ENCODE peak calls at places on chromosome 14, in five cellular contexts. I is fibroblast of pulmonary artery, K is A549, V is cerebellar nuclear complex, U is LoVo. H is an unnamed sample.

GRCh38 chr14:100417466-100417865 is 94.3 kb downstream of the SLC25A47 start:
- DNase-seq in I (peak; percentile 91), K (peak; percentile 94), V (peak; percentile 75), U (peak; percentile 72), H (no peak)

GRCh38 chr14:60657609-60657983 is 8.3 kb upstream of the SIX1 start:
- DNase-seq in I (no peak), K (no peak), V (no peak), U (no peak), H (no peak)

GRCh38 chr14:90045608-90046007 is 16.2 kb upstream of the KCNK13 start:
- DNase-seq in I (no peak), K (no peak), V (no peak), U (no peak), H (no peak)

GRCh38 chr14:104215706-104216334 is 77.4 kb downstream of the KIF26A start:
- DNase-seq in I (no peak), K (no peak), V (no peak), U (no peak), H (no peak)

GRCh38 chr14:78848234-78848820 is 678.2 kb downstream of the NRXN3 start:
- DNase-seq in I (peak; percentile 42), K (peak; percentile 18), V (no peak), U (peak; percentile 67), H (no peak)

GRCh38 chr14:61578745-61579144 is 116.6 kb upstream of the HIF1A start:
- DNase-seq in I (no peak), K (no peak), V (no peak), U (no peak), H (no peak)

GRCh38 chr14:28494196-28494595 is 272.4 kb upstream of the FOXG1 start:
- DNase-seq in I (no peak), K (no peak), V (no peak), U (no peak), H (no peak)

GRCh38 chr14:61221906-61222305 is 59.2 kb downstream of the TMEM30B start:
- DNase-seq in I (no peak), K (no peak), V (no peak), U (no peak), H (no peak)

GRCh38 chr14:96592591-96593388 is 90.6 kb downstream of the PAPOLA start:
- DNase-seq in I (peak; percentile 37), K (peak; percentile 89), V (no peak), U (no peak), H (no peak)

GRCh38 chr14:70585221-70585620 is 15.2 kb downstream of the MED6 start:
- DNase-seq in I (no peak), K (no peak), V (no peak), U (no peak), H (no peak)

GRCh38 chr14:50631408-50631821 is 36.7 kb downstream of the SAV1 start:
- DNase-seq in I (peak; percentile 14), K (no peak), V (no peak), U (no peak), H (no peak)

GRCh38 chr14:93732524-93732923 is 55.8 kb downstream of the PRIMA1 start:
- DNase-seq in I (no peak), K (no peak), V (no peak), U (no peak), H (no peak)

GRCh38 chr14:74932401-74932901 is 9.4 kb upstream of the RPS6KL1 start:
- DNase-seq in I (peak; percentile 59), K (no peak), V (no peak), U (no peak), H (no peak)

GRCh38 chr14:45083979-45084722 is at the start of gene PRPF39:
- DNase-seq in I (peak; percentile 92), K (peak; percentile 91), V (peak; percentile 84), U (peak; percentile 95), H (no peak)

GRCh38 chr14:99578541-99579044 is 25.4 kb downstream of the CCDC85C start:
- DNase-seq in I (no peak), K (no peak), V (no peak), U (no peak), H (no peak)

GRCh38 chr14:85090681-85091080 is 439.3 kb upstream of the FLRT2 start:
- DNase-seq in I (peak; percentile 12), K (no peak), V (no peak), U (no peak), H (no peak)

GRCh38 chr14:99605299-99605961 is 1.4 kb upstream of the CCDC85C start:
- DNase-seq in I (peak; percentile 48), K (peak; percentile 64), V (peak; percentile 27), U (peak; percentile 60), H (no peak)

GRCh38 chr14:61477845-61478438 is 156.6 kb downstream of the PRKCH start:
- DNase-seq in I (peak; percentile 62), K (no peak), V (no peak), U (no peak), H (no peak)

GRCh38 chr14:99346470-99347080 is 74.6 kb upstream of the BCL11B start:
- DNase-seq in I (no peak), K (no peak), V (no peak), U (no peak), H (no peak)

GRCh38 chr14:98945611-98946570 is 326.1 kb downstream of the BCL11B start:
- DNase-seq in I (no peak), K (no peak), V (no peak), U (no peak), H (no peak)

GRCh38 chr14:64950889-64951288 is 8.3 kb upstream of the GPX2 start:
- DNase-seq in I (no peak), K (no peak), V (no peak), U (no peak), H (no peak)

GRCh38 chr14:35814371-35815005 is 5.4 kb upstream of the RALGAPA1 start:
- DNase-seq in I (peak; percentile 65), K (no peak), V (no peak), U (peak; percentile 51), H (peak; percentile 17)

GRCh38 chr14:64388533-64389243 is 535 bp downstream of the MTHFD1 start:
- DNase-seq in I (peak; percentile 13), K (no peak), V (no peak), U (peak; percentile 37), H (no peak)

GRCh38 chr14:89504602-89505320 is 87.7 kb upstream of the FOXN3 start:
- DNase-seq in I (peak; percentile 38), K (no peak), V (no peak), U (no peak), H (peak; percentile 59)

GRCh38 chr14:78401866-78402265 is 231.7 kb downstream of the NRXN3 start:
- DNase-seq in I (no peak), K (no peak), V (no peak), U (no peak), H (no peak)

GRCh38 chr14:68363401-68363800 is 429.5 kb downstream of the ZFP36L1 start:
- DNase-seq in I (no peak), K (no peak), V (no peak), U (no peak), H (no peak)

GRCh38 chr14:102878970-102879460 is 43.4 kb upstream of the AMN start:
- DNase-seq in I (peak; percentile 12), K (no peak), V (no peak), U (no peak), H (no peak)

GRCh38 chr14:29039171-29039570 is 272.6 kb downstream of the FOXG1 start:
- DNase-seq in I (peak; percentile 15), K (no peak), V (no peak), U (no peak), H (no peak)

GRCh38 chr14:69581316-69581935 is 6.8 kb upstream of the CCDC177 start:
- DNase-seq in I (no peak), K (no peak), V (peak; percentile 65), U (no peak), H (no peak)

GRCh38 chr14:67934087-67934486 is 114.5 kb downstream of the RAD51B start:
- DNase-seq in I (peak; percentile 93), K (peak; percentile 82), V (no peak), U (peak; percentile 83), H (no peak)